ENCODE peak calls at places on chromosomes 2 and 18, in nine cellular contexts. One of them, this sample, is unnamed.

GRCh38 chr2:65431417-65432226 is 777 bp downstream of the SPRED2 start:
- DNase-seq in neural progenitor cell: peak
- DNase-seq in cardiac muscle cell: peak
- DNase-seq in Peyer's patch: peak
- DNase-seq in GM12865: peak
- DNase-seq in psoas muscle: peak
- DNase-seq in progenitor cell of endocrine pancreas: peak
- DNase-seq in astrocyte of the cerebellum: no peak
- DNase-seq in sigmoid colon: peak
- DNase-seq in this sample: peak

GRCh38 chr2:213416832-213417231 is 132.6 kb downstream of the SPAG16 start:
- DNase-seq in neural progenitor cell: no peak
- DNase-seq in cardiac muscle cell: no peak
- DNase-seq in Peyer's patch: no peak
- DNase-seq in GM12865: no peak
- DNase-seq in psoas muscle: no peak
- DNase-seq in progenitor cell of endocrine pancreas: no peak
- DNase-seq in astrocyte of the cerebellum: no peak
- DNase-seq in sigmoid colon: no peak
- DNase-seq in this sample: no peak

GRCh38 chr2:241268716-241269445 is 46.6 kb downstream of the HDLBP start:
- DNase-seq in neural progenitor cell: no peak
- DNase-seq in cardiac muscle cell: no peak
- DNase-seq in Peyer's patch: no peak
- DNase-seq in GM12865: no peak
- DNase-seq in psoas muscle: no peak
- DNase-seq in progenitor cell of endocrine pancreas: no peak
- DNase-seq in astrocyte of the cerebellum: no peak
- DNase-seq in sigmoid colon: no peak
- DNase-seq in this sample: no peak

GRCh38 chr2:231900486-231900942 is 25.7 kb downstream of the NPPC start:
- DNase-seq in neural progenitor cell: peak
- DNase-seq in cardiac muscle cell: peak
- DNase-seq in Peyer's patch: peak
- DNase-seq in GM12865: peak
- DNase-seq in psoas muscle: peak
- DNase-seq in progenitor cell of endocrine pancreas: peak
- DNase-seq in astrocyte of the cerebellum: peak
- DNase-seq in sigmoid colon: peak
- DNase-seq in this sample: peak

GRCh38 chr2:36780231-36780808 is 83.8 kb downstream of the VIT start:
- DNase-seq in neural progenitor cell: peak
- DNase-seq in cardiac muscle cell: peak
- DNase-seq in Peyer's patch: no peak
- DNase-seq in GM12865: peak
- DNase-seq in psoas muscle: no peak
- DNase-seq in progenitor cell of endocrine pancreas: no peak
- DNase-seq in astrocyte of the cerebellum: peak
- DNase-seq in sigmoid colon: no peak
- DNase-seq in this sample: no peak

GRCh38 chr18:43919565-43919964 is 642.3 kb upstream of the SYT4 start:
- DNase-seq in neural progenitor cell: no peak
- DNase-seq in cardiac muscle cell: no peak
- DNase-seq in Peyer's patch: no peak
- DNase-seq in GM12865: no peak
- DNase-seq in psoas muscle: no peak
- DNase-seq in progenitor cell of endocrine pancreas: no peak
- DNase-seq in astrocyte of the cerebellum: no peak
- DNase-seq in sigmoid colon: no peak
- DNase-seq in this sample: no peak

GRCh38 chr2:131584940-131585339 is 57.3 kb downstream of the CCDC74A start:
- DNase-seq in neural progenitor cell: no peak
- DNase-seq in cardiac muscle cell: no peak
- DNase-seq in Peyer's patch: no peak
- DNase-seq in GM12865: peak
- DNase-seq in psoas muscle: no peak
- DNase-seq in progenitor cell of endocrine pancreas: no peak
- DNase-seq in astrocyte of the cerebellum: no peak
- DNase-seq in sigmoid colon: no peak
- DNase-seq in this sample: no peak

GRCh38 chr2:79971807-79972206 is 332.7 kb downstream of the LRRTM1 start:
- DNase-seq in neural progenitor cell: no peak
- DNase-seq in cardiac muscle cell: no peak
- DNase-seq in Peyer's patch: no peak
- DNase-seq in GM12865: no peak
- DNase-seq in psoas muscle: no peak
- DNase-seq in progenitor cell of endocrine pancreas: no peak
- DNase-seq in astrocyte of the cerebellum: no peak
- DNase-seq in sigmoid colon: no peak
- DNase-seq in this sample: no peak

GRCh38 chr2:28801726-28802125 is 8.9 kb upstream of the SPDYA start:
- DNase-seq in neural progenitor cell: no peak
- DNase-seq in cardiac muscle cell: no peak
- DNase-seq in Peyer's patch: no peak
- DNase-seq in GM12865: no peak
- DNase-seq in psoas muscle: no peak
- DNase-seq in progenitor cell of endocrine pancreas: no peak
- DNase-seq in astrocyte of the cerebellum: no peak
- DNase-seq in sigmoid colon: no peak
- DNase-seq in this sample: no peak

GRCh38 chr2:29459445-29460179 is 344.4 kb downstream of the CLIP4 start:
- DNase-seq in neural progenitor cell: no peak
- DNase-seq in cardiac muscle cell: no peak
- DNase-seq in Peyer's patch: no peak
- DNase-seq in GM12865: no peak
- DNase-seq in psoas muscle: no peak
- DNase-seq in progenitor cell of endocrine pancreas: no peak
- DNase-seq in astrocyte of the cerebellum: peak
- DNase-seq in sigmoid colon: no peak
- DNase-seq in this sample: no peak

GRCh38 chr2:76008001-76008702 is 297.4 kb upstream of the GCFC2 start:
- DNase-seq in neural progenitor cell: peak
- DNase-seq in cardiac muscle cell: peak
- DNase-seq in Peyer's patch: no peak
- DNase-seq in GM12865: peak
- DNase-seq in psoas muscle: no peak
- DNase-seq in progenitor cell of endocrine pancreas: no peak
- DNase-seq in astrocyte of the cerebellum: no peak
- DNase-seq in sigmoid colon: no peak
- DNase-seq in this sample: peak

GRCh38 chr2:96771792-96772618 is 11.3 kb downstream of the CNNM4 start:
- DNase-seq in neural progenitor cell: no peak
- DNase-seq in cardiac muscle cell: no peak
- DNase-seq in Peyer's patch: no peak
- DNase-seq in GM12865: no peak
- DNase-seq in psoas muscle: no peak
- DNase-seq in progenitor cell of endocrine pancreas: no peak
- DNase-seq in astrocyte of the cerebellum: no peak
- DNase-seq in sigmoid colon: no peak
- DNase-seq in this sample: no peak

GRCh38 chr2:168241208-168241607 is 6.2 kb downstream of the STK39 start:
- DNase-seq in neural progenitor cell: no peak
- DNase-seq in cardiac muscle cell: no peak
- DNase-seq in Peyer's patch: no peak
- DNase-seq in GM12865: no peak
- DNase-seq in psoas muscle: no peak
- DNase-seq in progenitor cell of endocrine pancreas: no peak
- DNase-seq in astrocyte of the cerebellum: no peak
- DNase-seq in sigmoid colon: no peak
- DNase-seq in this sample: no peak

GRCh38 chr2:24926602-24927252 is 6.7 kb upstream of the ADCY3 start:
- DNase-seq in neural progenitor cell: peak
- DNase-seq in cardiac muscle cell: no peak
- DNase-seq in Peyer's patch: no peak
- DNase-seq in GM12865: peak
- DNase-seq in psoas muscle: peak
- DNase-seq in progenitor cell of endocrine pancreas: no peak
- DNase-seq in astrocyte of the cerebellum: no peak
- DNase-seq in sigmoid colon: peak
- DNase-seq in this sample: peak

GRCh38 chr2:24926220-24926601 is 6.2 kb upstream of the ADCY3 start:
- DNase-seq in neural progenitor cell: no peak
- DNase-seq in cardiac muscle cell: no peak
- DNase-seq in Peyer's patch: no peak
- DNase-seq in GM12865: no peak
- DNase-seq in psoas muscle: no peak
- DNase-seq in progenitor cell of endocrine pancreas: no peak
- DNase-seq in astrocyte of the cerebellum: no peak
- DNase-seq in sigmoid colon: no peak
- DNase-seq in this sample: no peak

GRCh38 chr2:24930768-24931167 is 10.7 kb upstream of the ADCY3 start:
- DNase-seq in neural progenitor cell: no peak
- DNase-seq in cardiac muscle cell: peak
- DNase-seq in Peyer's patch: no peak
- DNase-seq in GM12865: peak
- DNase-seq in psoas muscle: no peak
- DNase-seq in progenitor cell of endocrine pancreas: no peak
- DNase-seq in astrocyte of the cerebellum: no peak
- DNase-seq in sigmoid colon: no peak
- DNase-seq in this sample: no peak

GRCh38 chr2:24928036-24928435 is 8.0 kb upstream of the ADCY3 start:
- DNase-seq in neural progenitor cell: no peak
- DNase-seq in cardiac muscle cell: no peak
- DNase-seq in Peyer's patch: no peak
- DNase-seq in GM12865: no peak
- DNase-seq in psoas muscle: no peak
- DNase-seq in progenitor cell of endocrine pancreas: no peak
- DNase-seq in astrocyte of the cerebellum: no peak
- DNase-seq in sigmoid colon: no peak
- DNase-seq in this sample: no peak

GRCh38 chr2:24929230-24929629 is 9.2 kb upstream of the ADCY3 start:
- DNase-seq in neural progenitor cell: no peak
- DNase-seq in cardiac muscle cell: no peak
- DNase-seq in Peyer's patch: no peak
- DNase-seq in GM12865: no peak
- DNase-seq in psoas muscle: no peak
- DNase-seq in progenitor cell of endocrine pancreas: no peak
- DNase-seq in astrocyte of the cerebellum: no peak
- DNase-seq in sigmoid colon: no peak
- DNase-seq in this sample: no peak
- TF ChIP-seq CTCF in neural progenitor cell: no peak
- TF ChIP-seq CTCF in cardiac muscle cell: no peak
- TF ChIP-seq CTCF in Peyer's patch: no peak
- TF ChIP-seq CTCF in GM12865: no peak
- TF ChIP-seq CTCF in psoas muscle: no peak
- TF ChIP-seq CTCF in progenitor cell of endocrine pancreas: no peak
- TF ChIP-seq CTCF in astrocyte of the cerebellum: peak
- TF ChIP-seq CTCF in sigmoid colon: no peak
- TF ChIP-seq CTCF in this sample: no peak

DNA sequence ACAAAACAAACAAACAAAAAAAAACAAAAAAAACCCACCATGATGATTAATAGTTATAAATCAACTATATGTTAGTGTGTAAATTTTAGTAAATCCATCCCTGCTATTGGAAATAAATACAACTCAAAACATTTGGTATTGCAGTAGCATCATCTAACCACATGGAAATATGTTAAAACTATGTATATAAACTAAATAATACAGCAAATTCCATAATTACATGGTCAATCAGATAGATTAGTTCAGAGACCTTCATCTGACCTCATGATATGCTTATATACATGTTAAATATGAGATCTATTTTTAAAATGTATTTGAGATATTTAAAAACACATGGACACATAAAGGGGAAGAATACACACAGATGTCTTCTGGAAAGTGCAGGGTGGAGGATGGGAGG is 384.2 kb downstream of the TMX3 start:
- DNase-seq in neural progenitor cell: no peak
- DNase-seq in cardiac muscle cell: no peak
- DNase-seq in Peyer's patch: no peak
- DNase-seq in GM12865: no peak
- DNase-seq in psoas muscle: no peak
- DNase-seq in progenitor cell of endocrine pancreas: no peak
- DNase-seq in astrocyte of the cerebellum: no peak
- DNase-seq in sigmoid colon: no peak
- DNase-seq in this sample: no peak
- TF ChIP-seq CTCF in neural progenitor cell: peak
- TF ChIP-seq CTCF in cardiac muscle cell: no peak
- TF ChIP-seq CTCF in Peyer's patch: no peak
- TF ChIP-seq CTCF in GM12865: no peak
- TF ChIP-seq CTCF in psoas muscle: no peak
- TF ChIP-seq CTCF in progenitor cell of endocrine pancreas: peak
- TF ChIP-seq CTCF in astrocyte of the cerebellum: no peak
- TF ChIP-seq CTCF in sigmoid colon: no peak
- TF ChIP-seq CTCF in this sample: no peak

DNA sequence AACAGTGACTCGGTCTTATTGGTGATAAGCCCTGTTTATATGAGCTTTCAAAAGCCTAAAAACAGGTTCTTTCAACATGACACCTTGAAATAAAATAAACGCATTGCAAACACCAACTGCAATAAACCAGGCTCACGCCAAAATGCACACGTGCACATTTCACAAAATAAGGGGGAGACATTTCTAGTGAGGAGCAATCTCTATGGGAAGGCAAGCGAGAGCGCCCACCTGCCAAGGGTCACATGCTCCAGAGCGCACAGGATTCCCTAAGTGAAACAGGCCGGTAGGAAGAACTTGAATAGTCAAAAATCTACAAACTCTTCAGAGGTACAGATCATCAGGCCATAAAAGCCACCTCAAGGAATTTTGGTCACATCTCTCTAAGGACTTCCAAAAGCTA is 1.9 kb downstream of the PID1 start:
- DNase-seq in neural progenitor cell: no peak
- DNase-seq in cardiac muscle cell: no peak
- DNase-seq in Peyer's patch: no peak
- DNase-seq in GM12865: no peak
- DNase-seq in psoas muscle: no peak
- DNase-seq in progenitor cell of endocrine pancreas: no peak
- DNase-seq in astrocyte of the cerebellum: no peak
- DNase-seq in sigmoid colon: peak
- DNase-seq in this sample: no peak
- TF ChIP-seq CTCF in neural progenitor cell: peak
- TF ChIP-seq CTCF in cardiac muscle cell: no peak
- TF ChIP-seq CTCF in Peyer's patch: no peak
- TF ChIP-seq CTCF in GM12865: no peak
- TF ChIP-seq CTCF in psoas muscle: no peak
- TF ChIP-seq CTCF in progenitor cell of endocrine pancreas: no peak
- TF ChIP-seq CTCF in astrocyte of the cerebellum: no peak
- TF ChIP-seq CTCF in sigmoid colon: no peak
- TF ChIP-seq CTCF in this sample: no peak

GRCh38 chr2:55437515-55438390 is 18.1 kb upstream of the CCDC88A start:
- DNase-seq in neural progenitor cell: no peak
- DNase-seq in cardiac muscle cell: no peak
- DNase-seq in Peyer's patch: no peak
- DNase-seq in GM12865: no peak
- DNase-seq in psoas muscle: no peak
- DNase-seq in progenitor cell of endocrine pancreas: no peak
- DNase-seq in astrocyte of the cerebellum: no peak
- DNase-seq in sigmoid colon: no peak
- DNase-seq in this sample: peak

GRCh38 chr2:55428258-55428657 is 8.6 kb upstream of the CCDC88A start:
- DNase-seq in neural progenitor cell: no peak
- DNase-seq in cardiac muscle cell: no peak
- DNase-seq in Peyer's patch: no peak
- DNase-seq in GM12865: no peak
- DNase-seq in psoas muscle: no peak
- DNase-seq in progenitor cell of endocrine pancreas: no peak
- DNase-seq in astrocyte of the cerebellum: no peak
- DNase-seq in sigmoid colon: no peak
- DNase-seq in this sample: no peak

GRCh38 chr2:55430536-55430935 is 10.9 kb upstream of the CCDC88A start:
- DNase-seq in neural progenitor cell: no peak
- DNase-seq in cardiac muscle cell: no peak
- DNase-seq in Peyer's patch: no peak
- DNase-seq in GM12865: no peak
- DNase-seq in psoas muscle: no peak
- DNase-seq in progenitor cell of endocrine pancreas: no peak
- DNase-seq in astrocyte of the cerebellum: no peak
- DNase-seq in sigmoid colon: no peak
- DNase-seq in this sample: no peak

GRCh38 chr2:55431982-55432627 is 12.4 kb upstream of the CCDC88A start:
- DNase-seq in neural progenitor cell: peak
- DNase-seq in cardiac muscle cell: no peak
- DNase-seq in Peyer's patch: no peak
- DNase-seq in GM12865: peak
- DNase-seq in psoas muscle: no peak
- DNase-seq in progenitor cell of endocrine pancreas: no peak
- DNase-seq in astrocyte of the cerebellum: no peak
- DNase-seq in sigmoid colon: no peak
- DNase-seq in this sample: no peak
- TF ChIP-seq CTCF in neural progenitor cell: peak
- TF ChIP-seq CTCF in cardiac muscle cell: peak
- TF ChIP-seq CTCF in Peyer's patch: peak
- TF ChIP-seq CTCF in GM12865: peak
- TF ChIP-seq CTCF in psoas muscle: peak
- TF ChIP-seq CTCF in progenitor cell of endocrine pancreas: peak
- TF ChIP-seq CTCF in astrocyte of the cerebellum: peak
- TF ChIP-seq CTCF in sigmoid colon: peak
- TF ChIP-seq CTCF in this sample: peak

This sample was measured in left lung.